ENCODE peak calls at places on chromosomes 6 and 20, in seven cellular contexts. U is dorsolateral prefrontal cortex; L is naive thymus-derived CD4-positive, alpha-beta T cell; C is H7; Z is AG04449; J is left ventricle myocardium inferior; F is CD8-positive, alpha-beta memory T cell. B is an unnamed sample.

GRCh38 chr20:22684072-22684762 is 99.8 kb upstream of the FOXA2 start:
- DNase-seq in U (peak), L (no peak), C (peak), Z (peak), J (peak), F (no peak), B (peak)

GRCh38 chr20:62840244-62841197 is 21.1 kb downstream of the TCFL5 start:
- DNase-seq in U (no peak), L (no peak), C (peak), Z (no peak), J (no peak), F (no peak), B (no peak)

GRCh38 chr6:137705166-137706064 is 161.6 kb upstream of the TNFAIP3 start:
- DNase-seq in U (peak), L (peak), C (peak), Z (no peak), J (peak), F (peak), B (peak)

GRCh38 chr6:5398530-5398929 is 137.2 kb downstream of the FARS2 start:
- DNase-seq in U (no peak), L (peak), C (no peak), Z (peak), J (no peak), F (no peak), B (peak)

GRCh38 chr6:168111911-168112310 is 32.9 kb upstream of the FRMD1 start:
- DNase-seq in U (no peak), L (no peak), C (no peak), Z (no peak), J (no peak), F (no peak), B (no peak)

GRCh38 chr6:154928325-154928922 is 66.7 kb upstream of the TIAM2 start:
- DNase-seq in U (peak), L (peak), C (peak), Z (no peak), J (no peak), F (peak), B (no peak)

GRCh38 chr20:33392016-33392415 is 9.3 kb downstream of the CDK5RAP1 start:
- DNase-seq in U (no peak), L (no peak), C (no peak), Z (peak), J (no peak), F (no peak), B (no peak)

GRCh38 chr6:125753218-125753936 is 3.9 kb downstream of the HEY2 start:
- DNase-seq in U (no peak), L (no peak), C (no peak), Z (no peak), J (no peak), F (no peak), B (no peak)

DNA sequence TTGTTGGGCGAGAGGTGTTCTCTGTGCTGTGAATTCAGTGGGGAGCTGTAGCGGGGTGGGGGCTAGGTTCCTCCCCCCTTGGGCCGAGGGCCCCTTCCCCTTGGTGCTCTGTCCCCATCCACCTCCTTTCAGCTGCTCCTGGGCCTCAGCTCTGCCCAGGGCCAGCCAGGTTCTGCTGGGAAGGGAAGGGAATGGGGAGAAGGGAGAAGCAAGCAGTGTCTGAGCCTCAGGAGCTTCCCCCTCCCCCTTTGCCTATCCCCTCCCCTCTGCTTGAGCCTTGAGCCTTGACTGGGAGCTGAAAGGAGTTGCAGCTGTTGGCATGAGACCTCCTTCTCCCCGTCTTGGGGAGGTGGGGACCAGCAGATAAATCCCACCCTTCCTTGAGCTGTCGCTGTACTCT is 576 bp upstream of the RRP36 start:
- DNase-seq in U (no peak), L (no peak), C (peak), Z (no peak), J (no peak), F (no peak), B (no peak)
- H3K4me3 ChIP-seq in U (peak), L (peak), C (peak), Z (peak), J (peak), F (peak), B (peak)

GRCh38 chr20:31711416-31712111 is 11.1 kb downstream of the BCL2L1 start:
- DNase-seq in U (no peak), L (no peak), C (no peak), Z (no peak), J (no peak), F (no peak), B (no peak)

GRCh38 chr20:31710423-31711250 is 12.0 kb downstream of the BCL2L1 start:
- DNase-seq in U (no peak), L (no peak), C (no peak), Z (no peak), J (peak), F (no peak), B (no peak)

GRCh38 chr20:31713312-31714049 is 9.2 kb downstream of the BCL2L1 start:
- DNase-seq in U (no peak), L (no peak), C (peak), Z (peak), J (peak), F (no peak), B (no peak)

GRCh38 chr20:31712112-31712553 is 10.5 kb downstream of the BCL2L1 start:
- DNase-seq in U (no peak), L (no peak), C (no peak), Z (no peak), J (no peak), F (no peak), B (no peak)

GRCh38 chr20:31712564-31713311 is 9.9 kb downstream of the BCL2L1 start:
- DNase-seq in U (peak), L (no peak), C (peak), Z (no peak), J (peak), F (no peak), B (no peak)
- H3K4me3 ChIP-seq in U (peak), L (no peak), C (no peak), Z (peak), J (peak), F (no peak), B (no peak)

GRCh38 chr20:54477134-54477533 is 1.7 kb downstream of the DOK5 start:
- DNase-seq in U (no peak), L (no peak), C (no peak), Z (no peak), J (no peak), F (no peak), B (no peak)

GRCh38 chr20:54475334-54476287 is at the start of gene DOK5:
- DNase-seq in U (peak), L (no peak), C (peak), Z (no peak), J (peak), F (no peak), B (no peak)

GRCh38 chr20:54474866-54475265 is 527 bp upstream of the DOK5 start:
- DNase-seq in U (no peak), L (no peak), C (no peak), Z (no peak), J (no peak), F (no peak), B (no peak)

GRCh38 chr20:54477556-54477955 is 2.2 kb downstream of the DOK5 start:
- DNase-seq in U (no peak), L (no peak), C (no peak), Z (no peak), J (no peak), F (no peak), B (no peak)

GRCh38 chr20:54476336-54476928 is 1.0 kb downstream of the DOK5 start:
- DNase-seq in U (no peak), L (no peak), C (peak), Z (no peak), J (no peak), F (no peak), B (no peak)
- H3K4me3 ChIP-seq in U (peak), L (no peak), C (peak), Z (peak), J (peak), F (no peak), B (no peak)

GRCh38 chr6:141321486-141322347 is 811.0 kb upstream of the GJE1 start:
- DNase-seq in U (no peak), L (no peak), C (no peak), Z (no peak), J (no peak), F (no peak), B (no peak)

GRCh38 chr6:141326925-141327324 is 805.8 kb upstream of the GJE1 start:
- DNase-seq in U (no peak), L (no peak), C (no peak), Z (no peak), J (no peak), F (no peak), B (no peak)

DNA sequence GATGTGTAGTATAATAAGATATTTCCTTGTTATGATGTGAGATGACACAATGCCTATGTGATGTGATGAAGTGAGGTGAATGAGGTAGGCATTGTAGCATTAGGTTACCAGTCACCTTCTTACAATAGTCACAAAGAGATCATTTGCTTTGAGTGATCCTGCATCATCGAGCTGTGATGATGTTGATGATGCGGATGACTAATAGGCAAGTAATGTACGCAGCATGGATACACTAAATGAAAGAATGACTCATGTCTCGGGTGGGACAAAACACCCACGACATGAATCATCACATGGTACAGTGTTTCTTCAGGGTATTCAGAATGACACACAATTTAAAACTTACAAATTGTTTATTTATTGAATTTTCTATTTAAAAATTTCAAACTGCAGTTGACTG is 806.3 kb upstream of the GJE1 start:
- DNase-seq in U (peak), L (peak), C (no peak), Z (peak), J (no peak), F (peak), B (no peak)
- H3K4me3 ChIP-seq in U (no peak), L (no peak), C (no peak), Z (peak), J (peak), F (no peak), B (no peak)

GRCh38 chr6:90113389-90113788 is 183.3 kb downstream of the BACH2 start:
- DNase-seq in U (no peak), L (no peak), C (no peak), Z (no peak), J (no peak), F (no peak), B (no peak)

GRCh38 chr6:90107721-90108364 is 188.8 kb downstream of the BACH2 start:
- DNase-seq in U (no peak), L (peak), C (no peak), Z (no peak), J (no peak), F (no peak), B (peak)

GRCh38 chr6:90110971-90111370 is 185.7 kb downstream of the BACH2 start:
- DNase-seq in U (no peak), L (peak), C (no peak), Z (no peak), J (no peak), F (peak), B (no peak)

GRCh38 chr6:90109141-90109540 is 187.5 kb downstream of the BACH2 start:
- DNase-seq in U (no peak), L (no peak), C (no peak), Z (no peak), J (no peak), F (no peak), B (no peak)

DNA sequence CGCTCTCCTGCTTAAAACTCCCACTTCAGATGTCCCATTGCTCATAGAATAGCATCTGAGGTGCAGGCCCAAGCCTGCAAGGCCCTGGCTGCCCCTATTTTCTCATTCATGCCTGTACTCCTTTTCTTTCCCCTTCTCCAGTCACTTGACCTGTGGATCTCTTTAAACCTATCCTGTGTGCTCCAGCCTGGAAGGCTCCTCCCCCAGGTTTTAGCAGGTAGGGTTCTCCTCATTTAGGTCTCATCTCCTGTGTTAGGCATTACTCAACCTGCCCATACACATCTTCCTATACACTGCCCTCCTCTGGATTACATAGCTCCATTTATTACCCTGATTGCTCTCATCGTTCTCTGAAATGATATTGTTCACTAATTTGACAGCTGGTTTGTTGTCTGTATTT is 185.3 kb downstream of the BACH2 start:
- DNase-seq in U (no peak), L (no peak), C (no peak), Z (no peak), J (no peak), F (no peak), B (no peak)
- H3K4me3 ChIP-seq in U (no peak), L (no peak), C (no peak), Z (no peak), J (no peak), F (no peak), B (no peak)

DNA sequence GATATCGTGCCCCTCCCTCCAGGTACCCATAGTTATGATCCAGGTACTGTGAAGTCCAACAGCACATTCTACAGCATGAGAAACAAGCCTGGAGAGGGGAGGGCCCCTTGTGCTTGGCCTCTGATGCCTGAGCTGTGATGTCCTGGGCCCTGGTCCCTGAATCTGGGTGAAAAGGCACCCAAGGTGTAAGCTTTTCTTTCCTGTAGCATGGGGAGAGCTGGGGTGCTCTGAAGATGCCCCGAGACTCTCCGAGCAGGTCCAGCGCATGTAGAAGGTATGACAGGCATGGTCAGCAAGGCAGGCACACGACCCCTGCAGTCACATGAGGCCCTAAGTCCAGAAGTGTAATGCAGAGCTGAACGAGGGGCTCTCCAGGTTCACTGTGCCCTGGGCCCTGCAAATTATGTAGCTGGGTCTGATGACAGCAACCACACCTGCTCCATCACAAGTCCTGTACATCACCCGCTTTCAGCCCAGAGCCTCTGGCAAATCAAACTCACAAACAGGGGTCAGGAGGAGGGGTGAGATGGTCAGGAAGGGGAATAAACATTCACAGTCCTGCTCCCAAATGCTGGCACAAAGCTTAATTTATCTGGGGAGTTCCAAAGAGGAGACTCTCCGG is 1.8 kb upstream of the CTSZ start:
- DNase-seq in U (no peak), L (no peak), C (no peak), Z (no peak), J (no peak), F (no peak), B (no peak)
- H3K4me3 ChIP-seq in U (no peak), L (no peak), C (no peak), Z (no peak), J (no peak), F (no peak), B (no peak)

DNA sequence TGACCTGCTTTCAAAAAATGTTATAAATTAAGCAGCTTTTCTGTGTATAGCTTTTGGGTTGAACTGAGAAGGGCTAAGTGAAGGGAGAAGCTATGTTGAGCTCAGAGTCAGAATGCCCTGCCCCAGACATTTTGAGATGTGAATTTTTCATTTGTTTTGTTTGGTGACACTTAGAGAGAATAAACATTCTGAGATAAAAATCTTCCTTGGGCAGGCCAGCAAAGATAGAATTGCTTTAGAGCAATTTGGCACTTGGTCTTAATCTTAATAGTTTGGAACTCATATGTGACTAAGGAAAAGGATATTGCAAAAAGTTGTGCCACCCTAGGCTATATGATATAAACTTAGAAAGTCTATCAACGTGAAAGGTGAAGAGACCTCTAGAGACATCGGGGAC is 30.2 kb downstream of the MYB start:
- DNase-seq in U (no peak), L (no peak), C (no peak), Z (no peak), J (no peak), F (no peak), B (no peak)
- H3K4me3 ChIP-seq in U (no peak), L (no peak), C (no peak), Z (no peak), J (no peak), F (no peak), B (no peak)

GRCh38 chr20:34744847-34745246 is 40.7 kb downstream of the TP53INP2 start:
- DNase-seq in U (no peak), L (no peak), C (no peak), Z (no peak), J (no peak), F (no peak), B (no peak)

GRCh38 chr20:34744340-34744739 is 40.2 kb downstream of the TP53INP2 start:
- DNase-seq in U (no peak), L (no peak), C (no peak), Z (no peak), J (no peak), F (no peak), B (no peak)

GRCh38 chr20:34747479-34747878 is 43.3 kb downstream of the TP53INP2 start:
- DNase-seq in U (no peak), L (no peak), C (no peak), Z (no peak), J (no peak), F (no peak), B (peak)

GRCh38 chr20:34743039-34743438 is 38.9 kb downstream of the TP53INP2 start:
- DNase-seq in U (no peak), L (no peak), C (no peak), Z (no peak), J (no peak), F (no peak), B (no peak)
- H3K4me3 ChIP-seq in U (no peak), L (no peak), C (no peak), Z (no peak), J (no peak), F (no peak), B (no peak)